ENCODE peak calls at places on chromosome 18, in nine cellular contexts. U is activated effector memory CD4-positive, alpha-beta T cell treated with Interleukin-2 at 50 U/mL for 16 hours; N is AG09319; S is CD8-positive, alpha-beta memory T cell; Z is HuH-7.5; H is AG10803; Q is HT-29; Y is D341Med; I is NCI-H69. G is an unnamed sample.
A peak's percentile ranks its signal among the peaks of the same experiment; 100 is the strongest.

GRCh38 chr18:13271512-13271911 is 53.0 kb downstream of the LDLRAD4 start:
- DNase-seq in U (no peak), N (no peak), S (no peak), Z (no peak), H (no peak), Q (no peak), Y (no peak), I (no peak), G (no peak)

GRCh38 chr18:906416-907170 is 1.9 kb downstream of the ADCYAP1 start:
- DNase-seq in U (no peak), N (no peak), S (no peak), Z (peak; percentile 59), H (no peak), Q (no peak), Y (peak; percentile 64), I (peak; percentile 92), G (no peak)

GRCh38 chr18:73975266-73975665 is 172.4 kb downstream of the FBXO15 start:
- DNase-seq in U (no peak), N (no peak), S (no peak), Z (no peak), H (peak; percentile 18), Q (no peak), Y (no peak), I (no peak), G (no peak)

GRCh38 chr18:12608292-12608691 is 49.6 kb downstream of the SPIRE1 start:
- DNase-seq in U (no peak), N (no peak), S (no peak), Z (no peak), H (peak; percentile 59), Q (no peak), Y (no peak), I (no peak), G (no peak)

GRCh38 chr18:59084286-59084779 is 55.4 kb upstream of the SEC11C start:
- DNase-seq in U (peak; percentile 41), N (peak; percentile 44), S (peak; percentile 34), Z (peak; percentile 22), H (peak; percentile 75), Q (peak; percentile 79), Y (peak; percentile 91), I (peak; percentile 98), G (peak; percentile 58)

GRCh38 chr18:25457636-25458035 is 105.7 kb upstream of the ZNF521 start:
- DNase-seq in U (no peak), N (no peak), S (no peak), Z (no peak), H (peak; percentile 32), Q (no peak), Y (no peak), I (peak; percentile 38), G (no peak)

GRCh38 chr18:54558609-54559585 is 32.1 kb upstream of the DYNAP start:
- DNase-seq in U (no peak), N (no peak), S (no peak), Z (no peak), H (peak; percentile 10), Q (peak; percentile 49), Y (peak; percentile 57), I (peak; percentile 65), G (peak; percentile 17)

GRCh38 chr18:32661486-32662299 is 111.1 kb downstream of the KLHL14 start:
- DNase-seq in U (no peak), N (no peak), S (no peak), Z (no peak), H (no peak), Q (no peak), Y (no peak), I (no peak), G (no peak)

GRCh38 chr18:50454379-50455005 is 79.6 kb downstream of the SKA1 start:
- DNase-seq in U (no peak), N (no peak), S (no peak), Z (no peak), H (no peak), Q (no peak), Y (no peak), I (peak; percentile 57), G (no peak)

GRCh38 chr18:33923980-33924379 is 300.7 kb downstream of the NOL4 start:
- DNase-seq in U (no peak), N (no peak), S (no peak), Z (no peak), H (no peak), Q (no peak), Y (no peak), I (peak; percentile 100), G (no peak)

GRCh38 chr18:46061387-46061786 is 10.7 kb downstream of the PSTPIP2 start:
- DNase-seq in U (no peak), N (no peak), S (no peak), Z (no peak), H (no peak), Q (no peak), Y (no peak), I (no peak), G (no peak)

GRCh38 chr18:8627107-8627472 is 17.9 kb downstream of the RAB12 start:
- DNase-seq in U (no peak), N (no peak), S (no peak), Z (no peak), H (no peak), Q (no peak), Y (no peak), I (peak; percentile 17), G (no peak)

GRCh38 chr18:68840554-68841263 is 42.8 kb downstream of the CCDC102B start:
- DNase-seq in U (no peak), N (peak; percentile 73), S (no peak), Z (no peak), H (peak; percentile 87), Q (peak; percentile 7), Y (no peak), I (peak; percentile 60), G (no peak)

GRCh38 chr18:46275370-46275769 is 171.2 kb downstream of the HAUS1 start:
- DNase-seq in U (no peak), N (no peak), S (no peak), Z (no peak), H (no peak), Q (no peak), Y (no peak), I (peak; percentile 73), G (no peak)

GRCh38 chr18:37179384-37179783 is 350.5 kb downstream of the KIAA1328 start:
- DNase-seq in U (no peak), N (no peak), S (no peak), Z (no peak), H (no peak), Q (no peak), Y (no peak), I (peak; percentile 93), G (no peak)

GRCh38 chr18:50158866-50159653 is 35.9 kb downstream of the MYO5B start:
- DNase-seq in U (no peak), N (no peak), S (no peak), Z (peak; percentile 10), H (no peak), Q (peak; percentile 88), Y (no peak), I (peak; percentile 100), G (peak; percentile 85)

GRCh38 chr18:74228312-74228711 is 63.5 kb downstream of the CYB5A start:
- DNase-seq in U (no peak), N (no peak), S (no peak), Z (no peak), H (no peak), Q (no peak), Y (no peak), I (no peak), G (no peak)

GRCh38 chr18:69974365-69974764 is 26.7 kb upstream of the CD226 start:
- DNase-seq in U (no peak), N (no peak), S (no peak), Z (no peak), H (peak; percentile 67), Q (no peak), Y (no peak), I (no peak), G (no peak)

GRCh38 chr18:14978962-14979535 is 231.1 kb downstream of the ANKRD30B start:
- DNase-seq in U (no peak), N (peak; percentile 18), S (no peak), Z (peak; percentile 28), H (peak; percentile 54), Q (peak; percentile 97), Y (peak; percentile 71), I (no peak), G (no peak)

GRCh38 chr18:48408727-48409590 is at the start of gene ZBTB7C:
- DNase-seq in U (no peak), N (no peak), S (no peak), Z (peak; percentile 46), H (peak; percentile 12), Q (peak; percentile 31), Y (peak; percentile 90), I (peak; percentile 93), G (no peak)

GRCh38 chr18:60873708-60874107 is 459.5 kb upstream of the CDH20 start:
- DNase-seq in U (no peak), N (no peak), S (no peak), Z (no peak), H (no peak), Q (no peak), Y (no peak), I (peak; percentile 35), G (no peak)

GRCh38 chr18:47235096-47235495 is 16.4 kb downstream of the SKOR2 start:
- DNase-seq in U (no peak), N (no peak), S (no peak), Z (no peak), H (no peak), Q (no peak), Y (no peak), I (peak; percentile 33), G (no peak)

GRCh38 chr18:62545098-62545497 is 22.3 kb downstream of the ZCCHC2 start:
- DNase-seq in U (no peak), N (no peak), S (no peak), Z (no peak), H (no peak), Q (no peak), Y (no peak), I (no peak), G (no peak)

GRCh38 chr18:2979027-2979570 is 33.8 kb downstream of the LPIN2 start:
- DNase-seq in U (no peak), N (no peak), S (no peak), Z (no peak), H (peak; percentile 72), Q (no peak), Y (no peak), I (no peak), G (peak; percentile 62)

GRCh38 chr18:21341141-21341540 is 99.1 kb downstream of the GREB1L start:
- DNase-seq in U (no peak), N (no peak), S (no peak), Z (no peak), H (peak; percentile 27), Q (no peak), Y (no peak), I (no peak), G (no peak)

GRCh38 chr18:36389027-36389426 is 91.5 kb downstream of the FHOD3 start:
- DNase-seq in U (no peak), N (no peak), S (no peak), Z (no peak), H (no peak), Q (no peak), Y (no peak), I (no peak), G (no peak)

GRCh38 chr18:9454061-9454703 is 21.1 kb upstream of the RALBP1 start:
- DNase-seq in U (no peak), N (no peak), S (no peak), Z (no peak), H (peak; percentile 29), Q (no peak), Y (no peak), I (no peak), G (no peak)

GRCh38 chr18:6414723-6415362 is at the start of gene L3MBTL4:
- DNase-seq in U (no peak), N (no peak), S (no peak), Z (no peak), H (no peak), Q (no peak), Y (peak; percentile 77), I (peak; percentile 95), G (no peak)

GRCh38 chr18:26479065-26479685 is 69.2 kb downstream of the KCTD1 start:
- DNase-seq in U (no peak), N (no peak), S (no peak), Z (no peak), H (no peak), Q (no peak), Y (no peak), I (no peak), G (no peak)

GRCh38 chr18:56789004-56789888 is 138.1 kb downstream of the WDR7 start:
- DNase-seq in U (no peak), N (no peak), S (no peak), Z (no peak), H (no peak), Q (peak; percentile 33), Y (peak; percentile 68), I (peak; percentile 82), G (peak; percentile 6)

GRCh38 chr18:46466236-46467160 is 190.5 kb downstream of the LOXHD1 start:
- DNase-seq in U (no peak), N (no peak), S (no peak), Z (no peak), H (no peak), Q (no peak), Y (peak; percentile 86), I (peak; percentile 60), G (no peak)